ENCODE peak calls at places on chromosomes 2 and 18, in seven cellular contexts. Q is Peyer's patch, U is tibial artery, J is AG08395, I is NCI-H1092, S is NAMALWA, V is activated T-cell treated with anti-CD3 and anti-CD28 coated beads for 4 hours. Y is an unnamed sample.

GRCh38 chr2:28342081-28342967 is 50.3 kb upstream of the FOSL2 start:
- DNase-seq in Q (peak; percentile 67), U (peak; percentile 94), J (peak; percentile 49), I (no peak), S (no peak), V (no peak), Y (peak; percentile 74)

GRCh38 chr2:195498176-195498575 is 158.8 kb upstream of the SLC39A10 start:
- DNase-seq in Q (peak; percentile 92), U (no peak), J (no peak), I (no peak), S (peak; percentile 63), V (peak; percentile 63), Y (no peak)

GRCh38 chr2:73963385-73964120 is 21.2 kb upstream of the TET3 start:
- DNase-seq in Q (no peak), U (no peak), J (no peak), I (no peak), S (no peak), V (no peak), Y (no peak)

GRCh38 chr18:58180738-58181353 is 136.8 kb downstream of the NEDD4L start:
- DNase-seq in Q (peak; percentile 86), U (no peak), J (peak; percentile 67), I (peak; percentile 54), S (peak; percentile 88), V (peak; percentile 56), Y (no peak)

GRCh38 chr2:112187805-112188596 is 49.8 kb downstream of the FBLN7 start:
- DNase-seq in Q (peak; percentile 80), U (no peak), J (no peak), I (no peak), S (no peak), V (peak; percentile 70), Y (no peak)

GRCh38 chr18:5049124-5049523 is 147.9 kb downstream of the AKAIN1 start:
- DNase-seq in Q (no peak), U (no peak), J (no peak), I (no peak), S (no peak), V (no peak), Y (no peak)

GRCh38 chr2:115606350-115606749 is 1163.9 kb downstream of the DPP10 start:
- DNase-seq in Q (no peak), U (no peak), J (no peak), I (no peak), S (no peak), V (no peak), Y (no peak)

GRCh38 chr2:46328316-46328715 is 31.1 kb downstream of the EPAS1 start:
- DNase-seq in Q (no peak), U (no peak), J (no peak), I (no peak), S (no peak), V (no peak), Y (no peak)

GRCh38 chr2:422676-423435 is 135.0 kb upstream of the ALKAL2 start:
- DNase-seq in Q (no peak), U (no peak), J (no peak), I (no peak), S (no peak), V (no peak), Y (no peak)

GRCh38 chr18:68803371-68803770 is 5.5 kb downstream of the CCDC102B start:
- DNase-seq in Q (peak; percentile 72), U (peak; percentile 78), J (peak; percentile 80), I (no peak), S (no peak), V (no peak), Y (peak; percentile 47)

GRCh38 chr2:202870431-202871160 is 970 bp downstream of the ICA1L start:
- DNase-seq in Q (peak; percentile 83), U (peak; percentile 76), J (peak; percentile 40), I (peak; percentile 57), S (peak; percentile 84), V (peak; percentile 43), Y (no peak)

GRCh38 chr2:241417626-241418025 is 61.5 kb downstream of the FARP2 start:
- DNase-seq in Q (no peak), U (no peak), J (no peak), I (peak; percentile 73), S (no peak), V (no peak), Y (no peak)

GRCh38 chr2:232981356-232981755 is 31.7 kb downstream of the NGEF start:
- DNase-seq in Q (peak; percentile 77), U (peak; percentile 21), J (no peak), I (no peak), S (no peak), V (no peak), Y (no peak)

GRCh38 chr2:44273076-44273475 is 2.2 kb upstream of the SLC3A1 start:
- DNase-seq in Q (no peak), U (no peak), J (no peak), I (no peak), S (no peak), V (no peak), Y (no peak)